ENCODE peak calls at places on chromosomes 5 and 9, in seven cellular contexts. D is GM10248, J is progenitor cell of endocrine pancreas, Y is ovary, U is endodermal cell, L is fibroblast of lung, O is mesothelial cell of epicardium. Z is an unnamed sample.

GRCh38 chr5:32506251-32506661 is 61.7 kb upstream of the ZFR start:
- DNase-seq in D (no peak), J (no peak), Y (no peak), U (no peak), L (peak), O (no peak), Z (no peak)

GRCh38 chr9:137892424-137893191 is 15.0 kb downstream of the CACNA1B start:
- DNase-seq in D (no peak), J (no peak), Y (no peak), U (no peak), L (no peak), O (no peak), Z (no peak)

GRCh38 chr5:148660346-148660660 is 6.0 kb upstream of the HTR4 start:
- DNase-seq in D (no peak), J (no peak), Y (no peak), U (no peak), L (no peak), O (no peak), Z (no peak)

GRCh38 chr5:161023591-161023990 is 171.6 kb upstream of the ATP10B start:
- DNase-seq in D (no peak), J (no peak), Y (no peak), U (no peak), L (no peak), O (no peak), Z (no peak)

GRCh38 chr9:13443380-13444271 is 164.1 kb upstream of the MPDZ start:
- DNase-seq in D (no peak), J (no peak), Y (no peak), U (no peak), L (peak), O (no peak), Z (no peak)

GRCh38 chr5:133322743-133323142 is 270.9 kb downstream of the HSPA4 start:
- DNase-seq in D (no peak), J (no peak), Y (no peak), U (no peak), L (no peak), O (no peak), Z (no peak)

GRCh38 chr5:83721878-83722779 is 1.5 kb upstream of the HAPLN1 start:
- DNase-seq in D (peak), J (peak), Y (peak), U (peak), L (peak), O (peak), Z (peak)

GRCh38 chr5:56183507-56183906 is 49.6 kb downstream of the ANKRD55 start:
- DNase-seq in D (no peak), J (no peak), Y (no peak), U (no peak), L (peak), O (no peak), Z (no peak)

GRCh38 chr5:43428034-43428712 is 16.0 kb upstream of the CCL28 start:
- DNase-seq in D (no peak), J (no peak), Y (no peak), U (no peak), L (peak), O (no peak), Z (no peak)

GRCh38 chr9:124278054-124278540 is 20.3 kb downstream of the NEK6 start:
- DNase-seq in D (no peak), J (no peak), Y (no peak), U (no peak), L (no peak), O (no peak), Z (no peak)

GRCh38 chr5:74938250-74938649 is 72.1 kb upstream of the FAM169A start:
- DNase-seq in D (no peak), J (no peak), Y (no peak), U (no peak), L (peak), O (no peak), Z (no peak)

GRCh38 chr5:74940782-74941363 is 74.7 kb upstream of the FAM169A start:
- DNase-seq in D (no peak), J (no peak), Y (no peak), U (no peak), L (no peak), O (no peak), Z (no peak)

GRCh38 chr5:74935752-74936091 is 69.5 kb upstream of the FAM169A start:
- DNase-seq in D (no peak), J (no peak), Y (no peak), U (no peak), L (no peak), O (no peak), Z (no peak)

GRCh38 chr5:74934949-74935751 is 69.0 kb upstream of the FAM169A start:
- DNase-seq in D (no peak), J (no peak), Y (no peak), U (peak), L (peak), O (no peak), Z (no peak)
- TF ChIP-seq CTCF in D (no peak), J (peak), Y (no peak), U (peak), L (peak), O (no peak), Z (no peak)

DNA sequence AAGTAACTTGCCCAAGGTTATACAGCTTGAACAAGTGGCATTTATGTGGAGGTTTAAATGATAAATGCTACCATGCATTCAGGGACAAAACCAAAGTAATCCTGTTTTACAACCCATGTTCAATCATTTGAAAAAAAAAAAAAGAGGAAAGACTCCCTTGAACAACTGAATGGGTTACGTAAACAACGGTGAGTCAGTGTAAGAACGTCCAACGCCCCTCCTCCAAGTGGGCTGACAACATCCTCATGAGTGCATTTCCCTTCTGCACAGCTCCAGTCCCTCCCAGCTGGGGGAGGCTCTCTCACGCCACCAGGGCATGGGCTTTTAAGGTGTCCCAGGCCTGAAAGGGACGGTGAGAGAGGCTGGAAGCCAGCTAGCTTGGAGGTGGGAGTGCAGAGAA is 90.0 kb downstream of the PRRT1B start:
- DNase-seq in D (peak), J (peak), Y (peak), U (peak), L (peak), O (peak), Z (peak)
- TF ChIP-seq CTCF in D (no peak), J (no peak), Y (no peak), U (no peak), L (peak), O (no peak), Z (no peak)

DNA sequence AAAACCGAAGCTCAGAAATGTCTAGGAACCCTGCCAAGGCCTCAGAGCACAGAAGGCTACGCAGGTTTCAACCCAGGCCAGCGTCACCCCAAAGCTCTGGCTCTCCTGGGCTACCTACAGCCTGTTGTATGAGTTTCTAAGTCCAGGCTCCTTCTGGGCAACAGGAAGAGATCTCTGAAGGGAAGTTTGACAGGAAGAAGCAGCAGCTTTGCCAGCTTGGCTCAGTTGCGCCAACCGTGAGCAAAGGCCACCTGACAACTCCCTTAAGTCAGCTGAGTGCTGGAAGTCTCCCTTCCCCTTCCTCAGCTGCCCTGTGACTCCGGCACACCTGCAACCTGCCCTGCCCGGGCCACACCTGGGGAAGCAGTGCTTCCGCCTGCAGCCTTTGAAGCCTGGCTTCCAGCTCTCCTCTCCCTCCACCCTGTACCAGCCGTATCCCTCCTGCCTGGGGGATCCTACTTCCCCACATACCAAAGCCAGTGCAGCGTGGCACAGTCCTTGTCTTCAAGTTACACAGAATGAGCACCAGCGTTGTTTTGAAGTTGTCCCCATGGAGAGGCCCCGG is 36.7 kb downstream of the SHB start:
- DNase-seq in D (no peak), J (no peak), Y (no peak), U (no peak), L (no peak), O (no peak), Z (no peak)
- TF ChIP-seq CTCF in D (no peak), J (no peak), Y (no peak), U (no peak), L (no peak), O (no peak), Z (no peak)

DNA sequence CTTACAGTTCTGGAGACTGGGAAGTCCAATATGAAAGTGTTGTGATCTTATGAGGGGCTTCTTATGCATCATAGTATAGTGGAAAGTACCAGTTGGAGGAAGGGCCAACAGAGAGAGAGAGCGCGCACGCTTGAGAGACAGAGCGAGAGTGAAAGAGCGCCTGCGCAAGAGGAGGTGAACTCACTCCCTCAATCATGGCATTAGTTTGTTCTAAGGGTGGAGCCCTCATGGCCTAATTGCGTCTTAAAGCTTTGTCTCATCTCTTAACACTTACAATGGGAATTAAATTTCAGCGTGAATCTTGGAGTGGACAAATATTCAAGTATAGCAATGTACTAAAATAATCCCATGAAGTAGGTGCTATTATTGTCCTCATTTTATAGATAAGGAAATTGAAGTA is 303.2 kb downstream of the OSTF1 start:
- DNase-seq in D (no peak), J (no peak), Y (no peak), U (no peak), L (no peak), O (no peak), Z (no peak)
- TF ChIP-seq CTCF in D (no peak), J (no peak), Y (no peak), U (no peak), L (no peak), O (no peak), Z (no peak)

GRCh38 chr5:66213533-66213932 is 69.4 kb downstream of the SREK1 start:
- DNase-seq in D (no peak), J (no peak), Y (no peak), U (no peak), L (no peak), O (no peak), Z (no peak)

GRCh38 chr5:66207800-66208561 is 63.9 kb downstream of the SREK1 start:
- DNase-seq in D (no peak), J (no peak), Y (no peak), U (no peak), L (no peak), O (no peak), Z (no peak)

GRCh38 chr5:66206465-66206864 is 62.4 kb downstream of the SREK1 start:
- DNase-seq in D (no peak), J (no peak), Y (no peak), U (no peak), L (no peak), O (no peak), Z (no peak)

GRCh38 chr5:66209794-66210193 is 65.7 kb downstream of the SREK1 start:
- DNase-seq in D (no peak), J (no peak), Y (no peak), U (no peak), L (no peak), O (no peak), Z (no peak)

GRCh38 chr5:66209350-66209749 is 65.2 kb downstream of the SREK1 start:
- DNase-seq in D (no peak), J (no peak), Y (no peak), U (peak), L (no peak), O (no peak), Z (no peak)
- TF ChIP-seq CTCF in D (peak), J (no peak), Y (no peak), U (peak), L (no peak), O (no peak), Z (peak)